ENCODE peak calls at places on chromosome 17, in four cellular contexts. Z, C, O and U are unnamed samples.

GRCh38 chr17:9239821-9240658 is 218.7 kb downstream of the NTN1 start:
- DNase-seq in O (peak), C (peak), Z (no peak), U (no peak)

GRCh38 chr17:66255112-66255511 is 25.9 kb upstream of the APOH start:
- DNase-seq in C (peak), O (no peak), Z (peak), U (no peak)

GRCh38 chr17:17361543-17362511 is 58.7 kb downstream of the NT5M start:
- DNase-seq in C (no peak), Z (no peak), O (peak), U (no peak)

GRCh38 chr17:68222586-68222985 is 25.3 kb upstream of the AMZ2 start:
- DNase-seq in Z (no peak), C (no peak), O (no peak), U (no peak)

GRCh38 chr17:44389723-44390202 is 314 bp upstream of the ITGA2B start:
- DNase-seq in C (no peak), O (no peak), Z (no peak), U (no peak)

GRCh38 chr17:63843387-63844292 is 1.2 kb upstream of the SMARCD2 start:
- DNase-seq in Z (peak), O (no peak), C (no peak), U (no peak)

GRCh38 chr17:57948555-57949420 is 6.4 kb downstream of the CUEDC1 start:
- DNase-seq in Z (no peak), C (no peak), O (no peak), U (peak)

GRCh38 chr17:9976283-9977009 is 71.4 kb upstream of the RCVRN start:
- DNase-seq in C (no peak), O (no peak), Z (no peak), U (no peak)

GRCh38 chr17:4358154-4358553 is 8.3 kb downstream of the UBE2G1 start:
- DNase-seq in Z (no peak), C (no peak), O (no peak), U (no peak)

GRCh38 chr17:74558882-74559519 is 8.3 kb downstream of the CD300H start:
- DNase-seq in C (no peak), O (no peak), Z (no peak), U (no peak)